ENCODE peak calls at places on chromosomes 6 and 20, in four cellular contexts. One of them, this sample, is unnamed.

GRCh38 chr20:22623211-22623610 is 38.8 kb upstream of the FOXA2 start:
- DNase-seq in IMR-90: peak
- DNase-seq in GM12878: no peak
- DNase-seq in K562: no peak
- DNase-seq in this sample: peak

GRCh38 chr20:23139524-23139923 is 53.4 kb upstream of the CD93 start:
- DNase-seq in IMR-90: no peak
- DNase-seq in GM12878: no peak
- DNase-seq in K562: no peak
- DNase-seq in this sample: no peak

GRCh38 chr20:57473246-57474042 is 51.5 kb downstream of the CTCFL start:
- DNase-seq in IMR-90: no peak
- DNase-seq in K562: no peak
- DNase-seq in GM12878: peak
- DNase-seq in this sample: no peak

GRCh38 chr6:38847497-38847896 is 132.4 kb downstream of the DNAH8 start:
- DNase-seq in K562: no peak
- DNase-seq in GM12878: no peak
- DNase-seq in IMR-90: no peak
- DNase-seq in this sample: no peak

GRCh38 chr20:10447028-10447427 is 11.9 kb downstream of the SLX4IP start:
- DNase-seq in GM12878: peak
- DNase-seq in K562: peak
- DNase-seq in IMR-90: peak
- DNase-seq in this sample: peak

GRCh38 chr20:32088759-32089158 is 20.8 kb upstream of the TM9SF4 start:
- DNase-seq in IMR-90: no peak
- DNase-seq in K562: no peak
- DNase-seq in GM12878: no peak
- DNase-seq in this sample: no peak

GRCh38 chr6:162005375-162005774 is 722.2 kb downstream of the PRKN start:
- DNase-seq in IMR-90: no peak
- DNase-seq in GM12878: no peak
- DNase-seq in K562: no peak
- DNase-seq in this sample: no peak

GRCh38 chr20:24608926-24609667 is 139.7 kb downstream of the SYNDIG1 start:
- DNase-seq in K562: no peak
- DNase-seq in GM12878: peak
- DNase-seq in IMR-90: peak
- DNase-seq in this sample: no peak

GRCh38 chr6:91713911-91714310 is 1127.0 kb upstream of the MAP3K7 start:
- DNase-seq in IMR-90: peak
- DNase-seq in K562: no peak
- DNase-seq in GM12878: no peak
- DNase-seq in this sample: no peak

GRCh38 chr6:134882426-134883038 is 67.4 kb downstream of the ALDH8A1 start:
- DNase-seq in GM12878: no peak
- DNase-seq in K562: peak
- DNase-seq in IMR-90: peak
- DNase-seq in this sample: peak

GRCh38 chr6:111573118-111573883 is 32.4 kb downstream of the TRAF3IP2 start:
- DNase-seq in IMR-90: peak
- DNase-seq in GM12878: no peak
- DNase-seq in K562: no peak
- DNase-seq in this sample: no peak

GRCh38 chr6:111573892-111574800 is 31.5 kb downstream of the TRAF3IP2 start:
- DNase-seq in K562: no peak
- DNase-seq in GM12878: no peak
- DNase-seq in IMR-90: peak
- DNase-seq in this sample: peak

GRCh38 chr6:111579816-111580215 is 25.9 kb downstream of the TRAF3IP2 start:
- DNase-seq in IMR-90: no peak
- DNase-seq in K562: no peak
- DNase-seq in GM12878: no peak
- DNase-seq in this sample: no peak

GRCh38 chr6:111572216-111572706 is 33.4 kb downstream of the TRAF3IP2 start:
- DNase-seq in GM12878: no peak
- DNase-seq in K562: no peak
- DNase-seq in IMR-90: no peak
- DNase-seq in this sample: no peak

GRCh38 chr6:111576302-111576701 is 29.4 kb downstream of the TRAF3IP2 start:
- DNase-seq in GM12878: no peak
- DNase-seq in IMR-90: peak
- DNase-seq in K562: no peak
- DNase-seq in this sample: no peak
- TF ChIP-seq FOS in GM12878: no peak
- TF ChIP-seq FOS in IMR-90: no peak
- TF ChIP-seq FOS in K562: no peak
- TF ChIP-seq FOS in this sample: no peak

DNA sequence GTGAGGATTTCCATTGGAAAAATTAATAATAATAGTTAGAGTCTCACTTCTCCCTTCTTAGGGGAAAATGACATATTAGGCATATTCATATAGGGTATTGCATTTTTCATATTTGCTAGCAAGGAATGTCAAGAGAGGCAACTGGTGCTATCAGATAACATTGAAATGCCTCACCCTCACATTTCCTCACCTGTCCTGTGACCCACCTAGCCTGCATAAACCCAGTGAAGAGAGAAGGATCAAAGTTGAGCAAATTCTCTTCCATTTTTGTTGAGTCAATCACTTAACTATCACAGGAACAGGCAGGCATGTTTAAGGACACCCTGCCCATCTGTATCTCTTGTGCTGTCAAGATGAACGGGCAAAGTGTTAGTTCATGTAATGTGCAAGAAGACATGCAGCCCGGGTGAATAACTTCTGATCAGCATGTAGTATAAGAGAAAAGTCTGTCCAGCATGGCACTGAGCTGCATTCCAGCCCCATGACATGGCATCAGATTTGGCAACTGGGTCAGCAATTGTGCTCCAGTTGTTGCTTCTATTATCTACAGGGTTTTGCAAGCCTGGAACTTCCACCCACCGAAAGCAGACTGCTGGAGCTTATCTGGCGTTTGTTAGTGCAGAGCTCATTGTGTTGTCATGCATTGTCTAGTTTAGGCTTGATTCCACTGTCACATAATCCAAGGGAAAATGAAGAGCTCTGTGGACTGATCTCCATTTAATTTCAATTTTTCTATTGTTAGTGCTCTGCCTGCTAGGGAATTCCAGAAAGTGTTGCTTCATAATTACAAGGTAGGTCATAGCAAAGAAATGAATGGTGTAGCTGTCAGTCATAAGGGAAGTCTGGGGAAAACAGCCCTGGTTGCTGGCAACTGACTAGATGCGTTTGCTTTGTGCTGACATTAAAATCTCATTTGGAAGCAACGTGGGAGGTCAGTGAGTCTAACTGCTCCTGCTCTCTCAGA is 138.4 kb upstream of the TNFAIP3 start:
- DNase-seq in IMR-90: peak
- DNase-seq in GM12878: no peak
- DNase-seq in K562: no peak
- DNase-seq in this sample: peak
- TF ChIP-seq FOS in IMR-90: peak
- TF ChIP-seq FOS in GM12878: no peak
- TF ChIP-seq FOS in K562: no peak
- TF ChIP-seq FOS in this sample: no peak

DNA sequence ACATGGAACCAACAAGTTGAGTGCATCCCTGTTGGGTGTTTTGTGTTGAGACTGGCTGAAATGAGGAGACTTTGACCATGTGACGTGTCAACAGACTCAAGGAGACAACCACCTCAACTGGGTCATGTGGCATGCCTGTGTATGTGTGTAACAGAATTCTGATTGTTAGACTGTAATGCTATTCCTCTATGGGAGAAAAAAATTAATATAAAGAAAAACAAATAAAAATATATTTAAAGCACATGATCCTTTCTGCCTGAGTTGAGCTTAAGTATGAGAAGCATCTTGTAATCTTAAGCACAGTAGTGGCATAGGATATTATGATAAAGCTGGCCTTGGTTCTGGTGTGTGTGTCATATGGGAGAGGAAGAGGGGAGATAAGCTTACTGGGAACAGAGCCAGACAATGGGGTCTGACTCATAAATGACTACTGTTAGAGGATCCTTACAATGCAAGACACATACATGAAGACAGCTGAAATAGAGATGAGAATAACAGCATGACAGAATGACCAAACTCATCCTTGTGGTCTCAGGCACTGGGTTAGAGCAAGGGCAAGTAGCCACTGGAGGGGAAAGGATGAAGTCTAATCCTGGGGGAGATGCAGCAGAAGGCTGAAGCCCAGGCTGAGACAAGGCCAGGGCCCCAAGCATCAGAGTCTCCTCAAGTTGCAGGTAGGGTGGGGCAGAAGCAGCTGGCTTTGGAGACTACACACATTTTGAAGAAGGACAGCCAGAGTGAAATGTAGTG is 9.2 kb downstream of the TP53INP2 start:
- DNase-seq in IMR-90: peak
- DNase-seq in GM12878: peak
- DNase-seq in K562: peak
- DNase-seq in this sample: peak
- TF ChIP-seq FOS in IMR-90: peak
- TF ChIP-seq FOS in GM12878: no peak
- TF ChIP-seq FOS in K562: peak
- TF ChIP-seq FOS in this sample: peak

DNA sequence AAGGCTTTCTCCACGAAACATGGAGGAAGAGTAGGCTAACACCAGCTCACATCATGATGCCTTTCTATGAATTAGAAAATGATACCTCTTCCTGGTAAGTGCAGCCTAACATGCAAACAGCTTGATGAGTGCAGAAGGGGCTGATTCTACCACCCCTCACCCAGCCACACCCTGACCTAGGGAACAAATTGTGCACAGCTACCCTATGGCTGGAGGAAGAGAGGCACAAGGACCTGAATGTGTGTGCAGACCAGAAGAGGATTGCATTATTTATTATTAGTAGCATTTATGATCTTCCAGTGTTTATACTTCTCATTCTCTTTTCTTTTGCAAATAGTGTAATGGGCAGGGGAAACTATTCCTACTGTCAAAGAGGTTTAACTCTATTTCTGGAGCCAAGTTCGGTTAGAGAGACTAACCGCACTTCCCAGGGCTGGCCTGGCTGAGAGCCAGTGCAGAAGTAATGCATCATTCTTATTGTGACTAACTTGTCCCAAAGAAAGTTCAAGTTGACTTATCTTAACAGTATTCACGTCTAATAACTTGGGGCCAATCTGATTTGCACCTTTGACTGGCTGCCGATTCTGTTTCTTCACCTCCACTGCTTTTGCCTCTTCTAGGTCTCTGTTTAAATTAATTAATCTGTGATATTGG is 237.5 kb downstream of the CD83 start:
- DNase-seq in GM12878: no peak
- DNase-seq in IMR-90: peak
- DNase-seq in K562: no peak
- DNase-seq in this sample: no peak
- TF ChIP-seq FOS in GM12878: no peak
- TF ChIP-seq FOS in IMR-90: no peak
- TF ChIP-seq FOS in K562: no peak
- TF ChIP-seq FOS in this sample: no peak

GRCh38 chr6:136728976-136729515 is 63.2 kb downstream of the MAP3K5 start:
- DNase-seq in IMR-90: no peak
- DNase-seq in GM12878: no peak
- DNase-seq in K562: no peak
- DNase-seq in this sample: no peak
- TF ChIP-seq FOS in IMR-90: no peak
- TF ChIP-seq FOS in GM12878: no peak
- TF ChIP-seq FOS in K562: no peak
- TF ChIP-seq FOS in this sample: no peak

This sample was measured in endothelial cell of umbilical vein.